ENCODE peak calls at places on chromosomes 13 and 19, in eight cellular contexts. O is stomach; Z is cardiac muscle cell; J is neural progenitor cell; A is A549; T is prostate gland; W is fibroblast of lung; D is CD8-positive, alpha-beta memory T cell. G is an unnamed sample.

GRCh38 chr19:35642798-35643254 is 1.3 kb downstream of the ETV2 start:
- DNase-seq in W (no peak), J (peak), A (no peak), D (no peak), Z (no peak), T (no peak), O (no peak), G (peak)

GRCh38 chr13:64272681-64273080 is 2857.0 kb upstream of the PCDH20 start:
- DNase-seq in W (no peak), Z (no peak), J (no peak), D (no peak), O (no peak), A (no peak), T (no peak), G (no peak)

GRCh38 chr19:46508206-46508605 is 12.5 kb upstream of the PNMA8B start:
- DNase-seq in A (no peak), O (no peak), T (no peak), J (no peak), D (no peak), W (no peak), Z (no peak), G (no peak)

GRCh38 chr19:2059422-2060201 is 8.6 kb upstream of the MKNK2 start:
- DNase-seq in W (peak), Z (peak), J (peak), A (peak), O (peak), T (peak), D (no peak), G (peak)

GRCh38 chr19:17294051-17294891 is 9.0 kb downstream of the ABHD8 start:
- DNase-seq in O (no peak), J (peak), D (peak), T (no peak), Z (no peak), W (no peak), A (peak), G (no peak)

GRCh38 chr13:112670118-112670517 is 19.7 kb upstream of the ATP11A start:
- DNase-seq in A (no peak), D (no peak), O (peak), T (no peak), Z (no peak), W (no peak), J (no peak), G (no peak)

GRCh38 chr13:94272038-94272437 is 207.4 kb downstream of the DCT start:
- DNase-seq in D (no peak), O (no peak), Z (no peak), A (no peak), J (no peak), W (peak), T (no peak), G (no peak)

GRCh38 chr19:31408460-31409124 is 59.4 kb upstream of the TSHZ3 start:
- DNase-seq in T (no peak), O (no peak), W (peak), D (no peak), A (peak), Z (peak), J (no peak), G (no peak)

GRCh38 chr19:34841780-34842179 is 68.8 kb upstream of the ZNF599 start:
- DNase-seq in Z (no peak), T (no peak), A (no peak), O (no peak), J (peak), D (no peak), W (no peak), G (no peak)

GRCh38 chr13:101514695-101515275 is 62.3 kb downstream of the ITGBL1 start:
- DNase-seq in T (no peak), W (peak), D (peak), A (peak), J (peak), O (no peak), Z (peak), G (peak)

GRCh38 chr13:21934309-21934708 is 263.4 kb downstream of the FGF9 start:
- DNase-seq in J (no peak), O (no peak), A (no peak), T (peak), W (no peak), D (no peak), Z (no peak), G (peak)

GRCh38 chr19:33921165-33921564 is 124.5 kb downstream of the KCTD15 start:
- DNase-seq in Z (no peak), O (no peak), A (no peak), W (no peak), D (no peak), J (no peak), T (no peak), G (no peak)

GRCh38 chr19:57708641-57709354 is at the start of gene ZNF154:
- DNase-seq in A (no peak), O (no peak), Z (peak), D (peak), T (peak), J (peak), W (peak), G (peak)

GRCh38 chr13:26973946-26974345 is 197.7 kb downstream of the USP12 start:
- DNase-seq in Z (no peak), T (no peak), W (no peak), A (no peak), J (no peak), O (no peak), D (no peak), G (no peak)

GRCh38 chr13:39306639-39307589 is 268.7 kb downstream of the NHLRC3 start:
- DNase-seq in A (no peak), D (no peak), O (no peak), Z (no peak), W (no peak), J (no peak), T (no peak), G (no peak)

GRCh38 chr13:34357435-34358232 is 539.7 kb downstream of the RFC3 start:
- DNase-seq in O (no peak), D (no peak), T (no peak), J (peak), W (peak), A (peak), Z (peak), G (no peak)

GRCh38 chr19:46824887-46825730 is 25.5 kb downstream of the AP2S1 start:
- DNase-seq in J (no peak), Z (no peak), W (peak), A (peak), D (peak), T (no peak), O (no peak), G (no peak)

GRCh38 chr13:33101835-33102234 is 85.6 kb downstream of the KL start:
- DNase-seq in Z (no peak), D (no peak), W (no peak), O (no peak), T (no peak), J (no peak), A (no peak), G (no peak)

GRCh38 chr13:102260256-102260655 is 141.6 kb downstream of the FGF14 start:
- DNase-seq in J (no peak), T (no peak), W (no peak), A (no peak), O (no peak), Z (no peak), D (no peak), G (no peak)

GRCh38 chr13:103638706-103639105 is 572.5 kb upstream of the SLC10A2 start:
- DNase-seq in Z (no peak), A (no peak), J (no peak), T (no peak), O (no peak), D (no peak), W (no peak), G (no peak)

GRCh38 chr19:14440049-14440448 is 6.9 kb downstream of the PKN1 start:
- DNase-seq in W (no peak), Z (no peak), O (peak), T (no peak), D (peak), J (no peak), A (no peak), G (peak)

GRCh38 chr19:16315825-16316505 is 8.7 kb upstream of the KLF2 start:
- DNase-seq in D (no peak), T (no peak), J (no peak), Z (peak), A (no peak), O (no peak), W (peak), G (no peak)

GRCh38 chr19:43797118-43797517 is 5.1 kb downstream of the LYPD5 start:
- DNase-seq in T (no peak), O (no peak), Z (no peak), W (no peak), D (no peak), J (no peak), A (no peak), G (no peak)

GRCh38 chr13:27978301-27978968 is 9.3 kb upstream of the CDX2 start:
- DNase-seq in T (no peak), D (no peak), W (no peak), Z (no peak), J (peak), O (no peak), A (no peak), G (no peak)

GRCh38 chr13:46665630-46666482 is 112.9 kb downstream of the LRCH1 start:
- DNase-seq in D (no peak), W (no peak), J (no peak), Z (no peak), T (no peak), A (peak), O (no peak), G (no peak)

GRCh38 chr19:58364127-58364526 is 1.6 kb upstream of the ZNF497 start:
- DNase-seq in D (no peak), O (no peak), W (no peak), A (no peak), Z (no peak), T (no peak), J (no peak), G (no peak)

GRCh38 chr13:70171151-70171550 is 62.9 kb upstream of the KLHL1 start:
- DNase-seq in T (no peak), J (no peak), D (no peak), O (no peak), Z (no peak), W (no peak), A (no peak), G (no peak)

GRCh38 chr19:12676384-12676792 is 5.3 kb downstream of the DHPS start:
- DNase-seq in J (peak), D (peak), T (peak), A (peak), O (peak), Z (peak), W (peak), G (peak)

GRCh38 chr13:104372128-104372527 is 1305.9 kb upstream of the SLC10A2 start:
- DNase-seq in Z (peak), D (no peak), W (no peak), A (no peak), J (no peak), T (no peak), O (no peak), G (no peak)

GRCh38 chr13:29140277-29140676 is 320.1 kb downstream of the MTUS2 start:
- DNase-seq in T (no peak), Z (peak), O (no peak), D (no peak), W (peak), A (no peak), J (no peak), G (peak)

GRCh38 chr19:30224689-30225606 is 147.2 kb upstream of the ZNF536 start:
- DNase-seq in Z (peak), W (peak), A (peak), J (peak), O (no peak), T (no peak), D (no peak), G (peak)

GRCh38 chr13:84481958-84482357 is 599.7 kb upstream of the SLITRK1 start:
- DNase-seq in O (no peak), J (no peak), A (no peak), Z (peak), T (no peak), W (peak), D (no peak), G (no peak)

GRCh38 chr19:51144482-51145045 is 2.5 kb downstream of the SIGLEC7 start:
- DNase-seq in Z (no peak), W (no peak), A (no peak), O (no peak), T (no peak), J (no peak), D (no peak), G (no peak)

GRCh38 chr13:76886005-76886291 is 257 bp downstream of the KCTD12 start:
- DNase-seq in Z (no peak), T (no peak), W (no peak), J (no peak), D (no peak), A (no peak), O (no peak), G (no peak)
- H3K27ac ChIP-seq in Z (peak), T (peak), W (peak), J (no peak), D (no peak), A (peak), O (peak), G (peak)

GRCh38 chr13:44715287-44716224 is 139.4 kb upstream of the TSC22D1 start:
- DNase-seq in W (no peak), O (no peak), A (no peak), Z (peak), J (no peak), D (no peak), T (peak), G (no peak)

GRCh38 chr13:44718467-44718866 is 142.3 kb upstream of the TSC22D1 start:
- DNase-seq in O (no peak), Z (no peak), D (no peak), W (no peak), A (no peak), T (no peak), J (no peak), G (no peak)

GRCh38 chr13:44710576-44710975 is 134.4 kb upstream of the TSC22D1 start:
- DNase-seq in W (peak), O (no peak), A (peak), Z (peak), J (no peak), T (no peak), D (no peak), G (no peak)

GRCh38 chr13:44713793-44714469 is 137.8 kb upstream of the TSC22D1 start:
- DNase-seq in T (no peak), J (no peak), W (peak), Z (peak), O (no peak), D (no peak), A (peak), G (no peak)
- H3K27ac ChIP-seq in T (no peak), J (no peak), W (peak), Z (no peak), O (no peak), D (no peak), A (peak), G (no peak)

GRCh38 chr13:98955336-98955735 is 22.5 kb downstream of the DOCK9 start:
- DNase-seq in J (no peak), W (no peak), A (no peak), Z (no peak), O (no peak), T (no peak), D (no peak), G (no peak)
- H3K27ac ChIP-seq in J (no peak), W (no peak), A (no peak), Z (no peak), O (no peak), T (no peak), D (no peak), G (no peak)

GRCh38 chr13:51684076-51684475 is 99.8 kb downstream of the WDFY2 start:
- DNase-seq in D (no peak), J (no peak), A (no peak), Z (peak), T (no peak), W (no peak), O (no peak), G (no peak)

GRCh38 chr13:51679616-51680015 is 95.4 kb downstream of the WDFY2 start:
- DNase-seq in O (no peak), D (no peak), W (no peak), J (no peak), T (no peak), A (no peak), Z (no peak), G (no peak)

GRCh38 chr13:51682691-51683090 is 98.4 kb downstream of the WDFY2 start:
- DNase-seq in J (no peak), T (no peak), A (no peak), W (no peak), Z (no peak), D (no peak), O (no peak), G (no peak)

GRCh38 chr13:51681037-51681678 is 96.9 kb downstream of the WDFY2 start:
- DNase-seq in W (peak), D (no peak), A (peak), J (no peak), T (no peak), O (no peak), Z (peak), G (no peak)

DNA sequence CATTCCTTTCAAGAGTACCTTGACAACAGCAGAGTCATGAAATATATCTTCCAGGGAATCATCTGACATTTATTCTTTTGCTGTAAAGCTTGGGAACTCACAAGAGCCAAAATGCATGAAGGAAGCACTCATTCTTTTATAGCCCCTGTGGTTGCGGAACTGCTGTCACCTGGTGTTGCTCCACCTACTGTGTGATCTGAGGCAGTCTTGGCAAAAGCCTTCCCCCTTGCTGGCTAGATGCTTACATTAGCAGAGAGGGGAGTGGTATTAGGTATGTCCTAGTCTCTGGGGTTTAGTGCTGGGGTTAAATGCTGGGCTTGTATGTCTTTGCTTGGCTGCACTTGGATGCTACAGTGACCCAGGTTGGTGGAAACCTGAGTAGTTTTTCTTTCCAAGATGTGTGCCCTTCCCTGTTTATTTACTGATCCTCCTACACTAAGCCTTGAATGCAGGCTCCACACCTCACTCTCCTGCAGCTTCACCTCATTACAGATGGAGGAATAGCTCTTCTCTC is 99.3 kb downstream of the WDFY2 start:
- DNase-seq in J (no peak), W (no peak), A (no peak), T (no peak), D (no peak), O (no peak), Z (no peak), G (no peak)
- H3K27ac ChIP-seq in J (no peak), W (no peak), A (no peak), T (no peak), D (no peak), O (no peak), Z (no peak), G (no peak)

GRCh38 chr19:18594824-18595373 is 6.3 kb downstream of the REX1BD start:
- DNase-seq in J (peak), A (no peak), O (no peak), W (no peak), T (no peak), Z (no peak), D (no peak), G (no peak)

GRCh38 chr19:18591735-18592385 is 3.3 kb downstream of the REX1BD start:
- DNase-seq in A (no peak), T (no peak), W (no peak), Z (no peak), J (no peak), D (no peak), O (no peak), G (no peak)

GRCh38 chr19:18593367-18594095 is 4.9 kb downstream of the REX1BD start:
- DNase-seq in D (no peak), Z (no peak), W (no peak), A (no peak), O (no peak), J (peak), T (no peak), G (peak)

GRCh38 chr19:18596752-18597157 is 8.2 kb downstream of the REX1BD start:
- DNase-seq in J (peak), Z (peak), W (peak), A (peak), D (no peak), O (peak), T (no peak), G (no peak)

DNA sequence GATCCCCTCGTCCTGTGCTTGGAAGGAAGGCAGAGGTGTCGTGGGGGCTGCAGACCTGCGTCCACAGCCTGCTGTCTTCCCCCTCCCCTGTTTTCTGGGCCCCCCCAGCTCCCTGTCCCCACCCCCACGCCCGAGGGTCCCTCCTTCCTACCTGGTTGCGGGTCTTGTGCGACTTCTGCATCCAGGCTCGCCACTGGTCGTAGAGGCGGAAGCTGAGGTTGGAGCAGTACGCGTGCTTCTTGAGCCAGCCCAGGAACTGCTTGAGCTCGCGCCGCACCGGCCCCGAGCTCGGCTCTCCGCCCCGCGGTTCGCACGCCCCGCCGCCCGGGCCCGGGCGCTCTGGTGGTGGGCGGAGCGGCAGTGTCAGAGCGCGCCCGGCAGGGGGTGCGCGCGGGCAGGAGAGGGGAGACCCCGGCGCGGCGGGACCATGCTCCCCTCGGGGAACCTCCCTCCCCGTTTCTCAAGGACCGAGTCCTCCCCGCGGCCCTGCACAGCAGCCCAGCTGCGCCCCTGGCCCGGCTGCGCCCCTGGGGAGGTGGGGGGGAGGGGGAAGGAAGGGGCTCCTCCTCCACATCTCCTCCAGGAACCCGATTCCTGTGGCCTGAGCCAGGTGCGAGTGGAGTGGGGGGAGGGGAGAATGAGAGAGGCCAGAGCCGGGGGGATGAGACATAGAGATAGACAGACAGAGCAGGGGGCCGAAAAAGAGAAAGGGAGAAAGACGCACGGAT is 5.7 kb downstream of the REX1BD start:
- DNase-seq in O (peak), Z (peak), A (peak), J (peak), D (peak), T (peak), W (peak), G (peak)
- H3K27ac ChIP-seq in O (peak), Z (no peak), A (peak), J (no peak), D (peak), T (no peak), W (no peak), G (no peak)

GRCh38 chr19:4570916-4571304 is 11.4 kb upstream of the SEMA6B start:
- DNase-seq in D (no peak), Z (no peak), J (no peak), T (no peak), A (no peak), W (no peak), O (no peak), G (no peak)
- H3K27ac ChIP-seq in D (no peak), Z (no peak), J (no peak), T (no peak), A (no peak), W (no peak), O (no peak), G (no peak)

GRCh38 chr19:5956728-5957127 is 21.2 kb downstream of the RANBP3 start:
- DNase-seq in Z (no peak), T (no peak), D (no peak), A (no peak), O (no peak), J (no peak), W (no peak), G (no peak)
- H3K27ac ChIP-seq in Z (peak), T (no peak), D (no peak), A (no peak), O (peak), J (no peak), W (no peak), G (no peak)

GRCh38 chr13:24910502-24911134 is 146.6 kb downstream of the RNF17 start:
- DNase-seq in A (peak), Z (no peak), T (no peak), W (peak), D (no peak), O (no peak), J (no peak), G (no peak)
- H3K27ac ChIP-seq in A (peak), Z (no peak), T (no peak), W (peak), D (no peak), O (no peak), J (no peak), G (no peak)